ENCODE peak calls at places on chromosome 10, in four cellular contexts. One of them, this sample, is unnamed.

GRCh38 chr10:122504551-122504950 is 43.2 kb downstream of the HTRA1 start:
- DNase-seq in CD8-positive, alpha-beta T cell: no peak
- DNase-seq in ascending aorta: peak
- DNase-seq in SK-N-SH: peak
- DNase-seq in this sample: peak

GRCh38 chr10:129328531-129328930 is 138.5 kb upstream of the MGMT start:
- DNase-seq in ascending aorta: no peak
- DNase-seq in SK-N-SH: no peak
- DNase-seq in CD8-positive, alpha-beta T cell: no peak
- DNase-seq in this sample: no peak

GRCh38 chr10:110491346-110491745 is 6.4 kb upstream of the DUSP5 start:
- DNase-seq in CD8-positive, alpha-beta T cell: no peak
- DNase-seq in SK-N-SH: no peak
- DNase-seq in ascending aorta: no peak
- DNase-seq in this sample: no peak

GRCh38 chr10:1968257-1969025 is 231.1 kb upstream of the ADARB2 start:
- DNase-seq in SK-N-SH: no peak
- DNase-seq in CD8-positive, alpha-beta T cell: no peak
- DNase-seq in ascending aorta: no peak
- DNase-seq in this sample: no peak

GRCh38 chr10:103493362-103493871 is at the start of gene NEURL1:
- DNase-seq in SK-N-SH: peak
- DNase-seq in CD8-positive, alpha-beta T cell: no peak
- DNase-seq in ascending aorta: no peak
- DNase-seq in this sample: no peak

GRCh38 chr10:3740157-3740871 is 44.7 kb downstream of the KLF6 start:
- DNase-seq in ascending aorta: no peak
- DNase-seq in CD8-positive, alpha-beta T cell: no peak
- DNase-seq in SK-N-SH: no peak
- DNase-seq in this sample: no peak

GRCh38 chr10:92298487-92298886 is 7.5 kb downstream of the MARCHF5 start:
- DNase-seq in SK-N-SH: no peak
- DNase-seq in CD8-positive, alpha-beta T cell: no peak
- DNase-seq in ascending aorta: no peak
- DNase-seq in this sample: no peak

GRCh38 chr10:89644691-89644966 is 413 bp downstream of the PANK1 start:
- DNase-seq in CD8-positive, alpha-beta T cell: no peak
- DNase-seq in SK-N-SH: no peak
- DNase-seq in ascending aorta: no peak
- DNase-seq in this sample: no peak

GRCh38 chr10:10830316-10831061 is 187.2 kb upstream of the CELF2 start:
- DNase-seq in SK-N-SH: no peak
- DNase-seq in CD8-positive, alpha-beta T cell: no peak
- DNase-seq in ascending aorta: no peak
- DNase-seq in this sample: no peak

GRCh38 chr10:30095811-30096422 is 36.5 kb upstream of the JCAD start:
- DNase-seq in CD8-positive, alpha-beta T cell: no peak
- DNase-seq in SK-N-SH: no peak
- DNase-seq in ascending aorta: no peak
- DNase-seq in this sample: no peak

GRCh38 chr10:63256047-63256773 is 123.1 kb downstream of the NRBF2 start:
- DNase-seq in CD8-positive, alpha-beta T cell: no peak
- DNase-seq in SK-N-SH: peak
- DNase-seq in ascending aorta: no peak
- DNase-seq in this sample: no peak

GRCh38 chr10:97012470-97012869 is 173.3 kb downstream of the SLIT1 start:
- DNase-seq in CD8-positive, alpha-beta T cell: no peak
- DNase-seq in ascending aorta: no peak
- DNase-seq in SK-N-SH: no peak
- DNase-seq in this sample: no peak

GRCh38 chr10:115949282-115949844 is 323.6 kb downstream of the GFRA1 start:
- DNase-seq in ascending aorta: no peak
- DNase-seq in SK-N-SH: no peak
- DNase-seq in CD8-positive, alpha-beta T cell: no peak
- DNase-seq in this sample: no peak

GRCh38 chr10:122796796-122797195 is 48.9 kb downstream of the CUZD1 start:
- DNase-seq in SK-N-SH: no peak
- DNase-seq in ascending aorta: no peak
- DNase-seq in CD8-positive, alpha-beta T cell: no peak
- DNase-seq in this sample: no peak

GRCh38 chr10:5971886-5972285 is 5.5 kb downstream of the IL15RA start:
- DNase-seq in SK-N-SH: no peak
- DNase-seq in CD8-positive, alpha-beta T cell: peak
- DNase-seq in ascending aorta: no peak
- DNase-seq in this sample: no peak

GRCh38 chr10:51986531-51986930 is 287.1 kb upstream of the CSTF2T start:
- DNase-seq in SK-N-SH: no peak
- DNase-seq in ascending aorta: no peak
- DNase-seq in CD8-positive, alpha-beta T cell: no peak
- DNase-seq in this sample: no peak

GRCh38 chr10:59900044-59900727 is 6.2 kb downstream of the CCDC6 start:
- DNase-seq in SK-N-SH: no peak
- DNase-seq in CD8-positive, alpha-beta T cell: no peak
- DNase-seq in ascending aorta: no peak
- DNase-seq in this sample: no peak

GRCh38 chr10:83283151-83283550 is 856.2 kb upstream of the GHITM start:
- DNase-seq in SK-N-SH: no peak
- DNase-seq in CD8-positive, alpha-beta T cell: no peak
- DNase-seq in ascending aorta: no peak
- DNase-seq in this sample: no peak

GRCh38 chr10:128044186-128044585 is 82.0 kb downstream of the MKI67 start:
- DNase-seq in CD8-positive, alpha-beta T cell: no peak
- DNase-seq in ascending aorta: no peak
- DNase-seq in SK-N-SH: no peak
- DNase-seq in this sample: no peak

DNA sequence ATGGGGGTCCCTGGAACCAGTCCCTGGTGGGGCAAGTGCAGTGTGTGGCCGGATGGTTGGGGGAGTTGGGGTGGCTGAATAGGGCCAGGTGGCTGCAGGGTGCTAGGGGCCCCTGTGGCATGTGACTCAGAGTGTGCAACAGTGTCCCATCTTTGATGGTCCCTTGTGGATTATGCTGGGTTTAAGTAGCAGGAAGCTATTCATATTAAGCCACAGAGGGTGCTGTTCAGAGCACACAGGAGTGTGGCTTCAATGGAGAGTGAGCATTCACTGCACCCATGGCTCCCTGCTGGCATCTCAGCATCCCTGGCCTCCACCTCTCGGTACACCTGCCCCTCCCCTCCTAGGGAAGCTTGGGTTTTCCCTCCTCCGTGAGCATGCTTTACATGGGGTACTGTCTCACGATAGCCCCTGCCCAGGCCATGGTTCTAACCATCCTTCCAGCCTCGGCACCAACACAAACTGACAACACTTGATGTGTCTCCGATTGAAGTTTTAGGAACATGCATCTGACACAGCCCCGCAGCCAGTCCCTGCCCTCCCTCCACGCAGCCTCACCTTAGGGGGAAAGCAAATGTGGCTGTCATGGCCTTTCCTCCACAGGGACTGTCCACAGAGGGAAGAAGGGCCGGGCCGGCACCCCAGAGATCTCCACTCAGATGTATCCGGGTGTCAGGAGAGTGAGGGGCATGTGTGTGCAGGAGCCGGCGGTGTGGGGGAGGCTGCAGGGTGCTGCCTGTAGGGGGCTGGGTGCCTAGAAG is 30.4 kb upstream of the PPIF start:
- DNase-seq in SK-N-SH: peak
- DNase-seq in ascending aorta: no peak
- DNase-seq in CD8-positive, alpha-beta T cell: peak
- DNase-seq in this sample: no peak
- TF ChIP-seq CTCF in SK-N-SH: no peak
- TF ChIP-seq CTCF in ascending aorta: no peak
- TF ChIP-seq CTCF in CD8-positive, alpha-beta T cell: no peak
- TF ChIP-seq CTCF in this sample: no peak

GRCh38 chr10:73232887-73233286 is 14.2 kb downstream of the DNAJC9 start:
- DNase-seq in SK-N-SH: no peak
- DNase-seq in ascending aorta: no peak
- DNase-seq in CD8-positive, alpha-beta T cell: no peak
- DNase-seq in this sample: no peak
- TF ChIP-seq CTCF in SK-N-SH: peak
- TF ChIP-seq CTCF in ascending aorta: no peak
- TF ChIP-seq CTCF in CD8-positive, alpha-beta T cell: no peak
- TF ChIP-seq CTCF in this sample: no peak

GRCh38 chr10:69965919-69966662 is 86.6 kb upstream of the MACROH2A2 start:
- DNase-seq in SK-N-SH: no peak
- DNase-seq in ascending aorta: no peak
- DNase-seq in CD8-positive, alpha-beta T cell: no peak
- DNase-seq in this sample: no peak

GRCh38 chr10:69969961-69970360 is 82.7 kb upstream of the MACROH2A2 start:
- DNase-seq in ascending aorta: no peak
- DNase-seq in CD8-positive, alpha-beta T cell: no peak
- DNase-seq in SK-N-SH: no peak
- DNase-seq in this sample: no peak

GRCh38 chr10:69972951-69973350 is 79.7 kb upstream of the MACROH2A2 start:
- DNase-seq in ascending aorta: no peak
- DNase-seq in CD8-positive, alpha-beta T cell: no peak
- DNase-seq in SK-N-SH: no peak
- DNase-seq in this sample: no peak

GRCh38 chr10:69965086-69965485 is 87.6 kb upstream of the MACROH2A2 start:
- DNase-seq in SK-N-SH: no peak
- DNase-seq in CD8-positive, alpha-beta T cell: no peak
- DNase-seq in ascending aorta: no peak
- DNase-seq in this sample: no peak

GRCh38 chr10:69968830-69969229 is 83.8 kb upstream of the MACROH2A2 start:
- DNase-seq in CD8-positive, alpha-beta T cell: no peak
- DNase-seq in ascending aorta: no peak
- DNase-seq in SK-N-SH: peak
- DNase-seq in this sample: no peak
- TF ChIP-seq CTCF in CD8-positive, alpha-beta T cell: no peak
- TF ChIP-seq CTCF in ascending aorta: no peak
- TF ChIP-seq CTCF in SK-N-SH: peak
- TF ChIP-seq CTCF in this sample: no peak

GRCh38 chr10:119642556-119643111 is 8.5 kb upstream of the BAG3 start:
- DNase-seq in CD8-positive, alpha-beta T cell: no peak
- DNase-seq in SK-N-SH: no peak
- DNase-seq in ascending aorta: no peak
- DNase-seq in this sample: no peak

GRCh38 chr10:119644994-119645393 is 6.2 kb upstream of the BAG3 start:
- DNase-seq in CD8-positive, alpha-beta T cell: no peak
- DNase-seq in ascending aorta: no peak
- DNase-seq in SK-N-SH: no peak
- DNase-seq in this sample: no peak

GRCh38 chr10:119643306-119644214 is 7.6 kb upstream of the BAG3 start:
- DNase-seq in CD8-positive, alpha-beta T cell: no peak
- DNase-seq in SK-N-SH: no peak
- DNase-seq in ascending aorta: no peak
- DNase-seq in this sample: no peak

GRCh38 chr10:119640875-119641526 is 10.2 kb upstream of the BAG3 start:
- DNase-seq in CD8-positive, alpha-beta T cell: no peak
- DNase-seq in ascending aorta: no peak
- DNase-seq in SK-N-SH: no peak
- DNase-seq in this sample: no peak

GRCh38 chr10:119644215-119644826 is 6.9 kb upstream of the BAG3 start:
- DNase-seq in ascending aorta: no peak
- DNase-seq in CD8-positive, alpha-beta T cell: no peak
- DNase-seq in SK-N-SH: no peak
- DNase-seq in this sample: no peak
- TF ChIP-seq CTCF in ascending aorta: no peak
- TF ChIP-seq CTCF in CD8-positive, alpha-beta T cell: no peak
- TF ChIP-seq CTCF in SK-N-SH: no peak
- TF ChIP-seq CTCF in this sample: no peak

DNA sequence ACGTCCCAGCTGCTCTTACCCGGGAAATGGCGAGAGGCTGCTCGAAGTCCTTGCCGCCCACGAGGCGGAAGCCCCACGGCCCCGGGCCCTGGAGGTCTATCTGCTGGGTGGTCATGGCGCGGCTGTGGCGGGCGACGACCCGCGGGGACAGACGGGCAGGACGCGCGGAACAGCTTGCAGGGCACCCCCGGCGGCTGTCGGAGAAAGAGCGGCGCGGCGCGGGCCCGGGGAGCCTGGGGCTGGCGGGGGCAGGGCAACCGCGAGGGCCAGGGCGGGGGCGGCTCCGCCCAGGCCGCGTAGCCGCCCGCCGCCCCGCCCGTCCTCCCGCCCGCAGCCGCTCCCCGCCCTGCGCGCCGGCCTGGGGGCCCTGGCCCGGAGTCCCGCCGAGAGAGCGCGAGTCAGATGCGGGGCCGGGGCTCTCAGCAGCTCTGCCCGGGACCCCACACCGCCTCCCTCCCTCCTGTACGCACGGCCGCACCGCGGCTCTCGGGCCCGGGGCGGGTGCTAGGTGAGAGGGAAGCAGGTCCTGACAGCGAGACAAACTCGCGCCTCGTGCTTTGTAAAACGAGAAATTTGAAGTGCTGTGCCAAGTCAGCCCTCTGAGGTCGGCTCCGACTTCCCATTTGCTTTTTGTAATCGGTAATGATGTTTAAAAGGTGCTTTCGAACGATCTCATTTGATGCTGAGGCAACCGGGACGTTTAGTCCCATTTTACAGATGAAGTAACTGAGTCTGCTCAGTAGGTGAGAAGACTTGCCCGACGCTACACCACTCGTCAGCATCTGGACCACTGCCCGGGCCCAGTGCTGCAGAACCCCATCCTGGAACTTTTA is at the start of gene PDLIM1:
- DNase-seq in ascending aorta: no peak
- DNase-seq in CD8-positive, alpha-beta T cell: no peak
- DNase-seq in SK-N-SH: peak
- DNase-seq in this sample: no peak
- TF ChIP-seq CTCF in ascending aorta: peak
- TF ChIP-seq CTCF in CD8-positive, alpha-beta T cell: no peak
- TF ChIP-seq CTCF in SK-N-SH: peak
- TF ChIP-seq CTCF in this sample: no peak

DNA sequence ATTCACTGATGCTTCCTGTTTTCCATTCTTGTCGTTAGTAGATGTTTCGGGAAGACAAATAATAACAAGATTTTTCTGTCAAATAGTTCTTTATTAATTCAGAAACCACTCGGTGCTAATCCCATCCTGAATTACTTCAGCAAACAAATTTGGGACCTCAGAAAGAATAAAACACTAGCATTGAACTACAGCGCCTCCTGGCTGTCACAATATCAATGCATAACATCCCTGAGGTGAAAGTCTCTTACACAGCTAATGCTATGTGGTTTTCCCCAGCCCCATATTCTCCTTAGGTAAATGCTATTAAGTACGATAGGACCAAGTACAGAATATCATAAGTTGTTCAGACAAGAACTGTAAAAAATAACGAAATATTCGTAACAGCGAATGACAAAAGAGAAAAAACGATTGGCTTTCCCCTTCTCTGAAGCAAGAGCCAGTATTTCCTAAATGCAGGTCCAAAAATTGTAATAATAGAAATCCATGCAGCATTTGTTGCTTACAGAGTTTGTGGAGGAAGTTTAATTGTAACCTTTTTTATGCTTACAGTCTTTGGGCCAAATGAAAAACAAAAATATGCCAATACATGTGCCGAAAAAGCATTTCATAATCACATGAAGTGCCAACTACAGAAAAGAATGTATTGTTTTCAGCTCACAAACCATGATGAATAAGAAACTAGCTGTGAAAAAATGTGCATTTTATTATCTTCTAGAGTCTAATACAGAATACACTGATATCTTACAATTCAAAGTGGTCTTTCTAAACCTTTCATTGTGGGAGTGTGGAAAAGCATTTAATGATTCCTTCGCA is 47.3 kb downstream of the MYPN start:
- DNase-seq in ascending aorta: no peak
- DNase-seq in CD8-positive, alpha-beta T cell: peak
- DNase-seq in SK-N-SH: peak
- DNase-seq in this sample: peak
- TF ChIP-seq CTCF in ascending aorta: peak
- TF ChIP-seq CTCF in CD8-positive, alpha-beta T cell: peak
- TF ChIP-seq CTCF in SK-N-SH: peak
- TF ChIP-seq CTCF in this sample: no peak